ENCODE peak calls at places on chromosome 13, in four cellular contexts. Q is thoracic aorta, F is stomach, T is ascending aorta. P is an unnamed sample.

GRCh38 chr13:84362777-84363176 is 480.5 kb upstream of the SLITRK1 start:
- DNase-seq in Q (no peak), F (no peak), T (no peak), P (no peak)

GRCh38 chr13:32210081-32210480 is 105.1 kb downstream of the ZAR1L start:
- DNase-seq in Q (no peak), F (no peak), T (no peak), P (no peak)

GRCh38 chr13:25654332-25654731 is 282.6 kb downstream of the ATP8A2 start:
- DNase-seq in Q (no peak), F (no peak), T (no peak), P (no peak)

GRCh38 chr13:29509999-29510586 is 85.4 kb downstream of the SLC7A1 start:
- DNase-seq in Q (no peak), F (no peak), T (no peak), P (no peak)

GRCh38 chr13:61084983-61085382 is 330.7 kb downstream of the PCDH20 start:
- DNase-seq in Q (no peak), F (no peak), T (no peak), P (no peak)

GRCh38 chr13:94583926-94584325 is 12.0 kb downstream of the TGDS start:
- DNase-seq in Q (no peak), F (no peak), T (no peak), P (no peak)

GRCh38 chr13:106522898-106523525 is 12.4 kb downstream of the EFNB2 start:
- DNase-seq in Q (no peak), F (no peak), T (no peak), P (no peak)

GRCh38 chr13:32443111-32443510 is 15.2 kb upstream of the N4BP2L1 start:
- DNase-seq in Q (no peak), F (no peak), T (no peak), P (no peak)

GRCh38 chr13:75223981-75224742 is 257.8 kb downstream of the TBC1D4 start:
- DNase-seq in Q (no peak), F (no peak), T (no peak), P (no peak)

GRCh38 chr13:24716446-24716845 is 36.2 kb downstream of the ATP12A start:
- DNase-seq in Q (no peak), F (no peak), T (no peak), P (no peak)

GRCh38 chr13:30787747-30788535 is 52.6 kb downstream of the ALOX5AP start:
- DNase-seq in Q (no peak), F (no peak), T (no peak), P (no peak)

GRCh38 chr13:99310382-99311031 is 3.3 kb upstream of the GPR183 start:
- DNase-seq in Q (no peak), F (no peak), T (no peak), P (no peak)

GRCh38 chr13:42819712-42820111 is 38.3 kb downstream of the FAM216B start:
- DNase-seq in Q (no peak), F (no peak), T (no peak), P (no peak)

GRCh38 chr13:83929147-83929546 is 46.9 kb upstream of the SLITRK1 start:
- DNase-seq in Q (no peak), F (no peak), T (no peak), P (no peak)

GRCh38 chr13:44313674-44314073 is 60.0 kb upstream of the SERP2 start:
- DNase-seq in Q (no peak), F (no peak), T (no peak), P (no peak)

GRCh38 chr13:66994097-66994496 is 236.0 kb downstream of the PCDH9 start:
- DNase-seq in Q (peak), F (peak), T (peak), P (no peak)

GRCh38 chr13:39197645-39198007 is 159.4 kb downstream of the NHLRC3 start:
- DNase-seq in Q (no peak), F (no peak), T (no peak), P (no peak)

GRCh38 chr13:33355470-33355869 is 69.9 kb upstream of the STARD13 start:
- DNase-seq in Q (no peak), F (no peak), T (no peak), P (no peak)

GRCh38 chr13:50531917-50532899 is 311.3 kb downstream of the DLEU7 start:
- DNase-seq in Q (no peak), F (no peak), T (no peak), P (no peak)

GRCh38 chr13:36385471-36385870 is 39.3 kb upstream of the SPART start:
- DNase-seq in Q (no peak), F (no peak), T (no peak), P (no peak)

GRCh38 chr13:60164490-60164889 is 762 bp upstream of the DIAPH3 start:
- DNase-seq in Q (no peak), F (no peak), T (no peak), P (no peak)

GRCh38 chr13:35923347-35923746 is 207.8 kb downstream of the DCLK1 start:
- DNase-seq in Q (no peak), F (no peak), T (no peak), P (no peak)

GRCh38 chr13:21641629-21642028 is 29.2 kb upstream of the FGF9 start:
- DNase-seq in Q (no peak), F (no peak), T (no peak), P (no peak)

GRCh38 chr13:29453657-29454056 is 141.8 kb downstream of the SLC7A1 start:
- DNase-seq in Q (no peak), F (no peak), T (no peak), P (no peak)

GRCh38 chr13:59946924-59947323 is 216.8 kb downstream of the DIAPH3 start:
- DNase-seq in Q (no peak), F (no peak), T (no peak), P (no peak)

GRCh38 chr13:53201454-53202225 is 173.0 kb downstream of the OLFM4 start:
- DNase-seq in Q (no peak), F (no peak), T (no peak), P (no peak)

GRCh38 chr13:80900557-80900956 is 559.6 kb upstream of the SPRY2 start:
- DNase-seq in Q (no peak), F (no peak), T (no peak), P (no peak)

GRCh38 chr13:97353927-97354326 is 80.0 kb upstream of the RAP2A start:
- DNase-seq in Q (no peak), F (no peak), T (no peak), P (no peak)

GRCh38 chr13:32087955-32088747 is 56.6 kb downstream of the FRY start:
- DNase-seq in Q (no peak), F (no peak), T (no peak), P (no peak)

GRCh38 chr13:73466561-73466960 is 407.8 kb downstream of the KLF5 start:
- DNase-seq in Q (no peak), F (no peak), T (no peak), P (no peak)

GRCh38 chr13:109743706-109744453 is 42.5 kb downstream of the IRS2 start:
- DNase-seq in Q (no peak), F (no peak), T (no peak), P (peak)

GRCh38 chr13:38395505-38395803 is 45.8 kb downstream of the UFM1 start:
- DNase-seq in Q (no peak), F (no peak), T (no peak), P (no peak)

GRCh38 chr13:102757006-102757405 is 16.6 kb downstream of the TEX30 start:
- DNase-seq in Q (no peak), F (no peak), T (no peak), P (no peak)
- H3K4me3 ChIP-seq in Q (no peak), F (no peak), T (no peak), P (no peak)

DNA sequence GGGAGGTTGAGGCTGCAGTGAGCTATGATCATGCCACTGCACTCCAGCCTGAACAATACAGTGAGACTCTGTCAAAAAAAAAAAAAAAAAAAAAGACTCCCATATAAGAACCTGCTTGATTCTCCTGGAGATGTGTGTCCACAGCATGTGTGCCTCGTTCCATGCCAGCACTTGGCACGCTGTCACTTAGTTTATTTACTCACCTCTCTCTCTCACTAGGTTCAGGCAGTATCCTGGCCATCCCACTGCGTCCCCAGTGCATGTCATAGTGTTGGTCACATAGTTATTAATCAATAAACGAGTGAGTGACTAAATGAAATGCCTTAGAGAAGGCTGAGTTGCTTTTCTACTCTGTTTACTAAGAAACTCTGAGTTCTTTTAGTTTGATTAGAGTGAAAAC is 79.1 kb upstream of the GPR12 start:
- DNase-seq in Q (no peak), F (no peak), T (no peak), P (no peak)
- H3K4me3 ChIP-seq in Q (no peak), F (no peak), T (no peak), P (no peak)

GRCh38 chr13:113784645-113785024 is 25.6 kb downstream of the TMEM255B start:
- DNase-seq in Q (no peak), F (no peak), T (no peak), P (no peak)
- H3K4me3 ChIP-seq in Q (no peak), F (no peak), T (no peak), P (no peak)

GRCh38 chr13:19861762-19862161 is 1.7 kb downstream of the ZMYM5 start:
- DNase-seq in Q (no peak), F (no peak), T (no peak), P (no peak)
- H3K4me3 ChIP-seq in Q (peak), F (peak), T (peak), P (peak)

DNA sequence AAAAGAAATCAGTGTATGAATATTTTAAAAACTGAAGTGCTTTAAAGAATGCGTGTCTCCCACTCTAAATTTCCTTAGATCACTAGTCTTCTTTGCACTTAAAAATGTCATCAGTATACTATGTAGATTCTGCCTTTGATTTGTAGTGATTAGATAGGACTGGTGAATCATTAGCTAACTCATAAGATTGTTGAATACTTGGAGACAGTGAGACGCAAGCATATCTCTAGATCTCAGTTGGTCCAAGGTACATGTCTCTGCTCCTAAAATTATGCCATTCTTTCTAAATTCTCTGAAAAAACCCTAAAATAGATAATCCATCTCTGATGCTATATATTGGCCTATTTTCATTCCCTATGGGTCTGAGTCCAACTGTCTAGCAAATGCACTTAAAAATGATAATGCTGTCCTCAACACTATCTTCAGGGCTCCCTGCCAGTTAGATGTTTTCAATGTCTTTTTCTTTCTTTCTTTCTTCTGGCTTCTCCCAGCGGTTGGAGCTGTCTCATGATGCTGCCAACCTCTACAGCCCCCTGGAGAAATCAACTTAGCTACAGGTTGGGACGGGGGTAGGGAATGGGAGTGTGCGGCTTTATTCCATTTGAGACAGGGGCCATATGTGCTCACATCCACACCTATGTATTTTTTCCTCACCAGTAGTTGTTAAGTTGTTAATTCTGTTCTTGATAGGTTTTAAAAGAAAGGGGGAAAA is 301.0 kb downstream of the NDFIP2 start:
- DNase-seq in Q (no peak), F (no peak), T (no peak), P (no peak)
- H3K4me3 ChIP-seq in Q (no peak), F (no peak), T (no peak), P (no peak)

DNA sequence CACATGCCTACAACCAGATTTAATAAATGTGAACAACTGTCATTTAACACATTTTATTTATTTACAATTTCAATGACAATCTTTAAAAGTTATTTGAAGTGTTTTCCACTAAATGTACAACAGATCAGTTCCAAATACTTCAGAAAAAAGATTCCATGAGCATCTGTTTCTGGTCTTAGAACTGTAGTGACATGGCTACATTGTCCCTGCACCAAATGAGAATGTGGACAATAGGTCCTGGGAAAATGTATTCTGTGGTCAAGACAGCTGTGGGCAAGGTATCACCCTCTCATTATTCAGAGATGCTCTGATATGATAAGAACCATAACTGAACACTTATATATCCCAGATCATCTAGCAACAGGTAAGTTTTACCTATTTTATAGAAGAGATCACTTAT is 43.7 kb downstream of the ELF1 start:
- DNase-seq in Q (no peak), F (no peak), T (no peak), P (no peak)
- H3K4me3 ChIP-seq in Q (no peak), F (no peak), T (no peak), P (no peak)

P was measured in Jurkat, Clone E6-1.